ENCODE peak calls at places on chromosomes 1 and 21, in seven cellular contexts. V, Y, S, R, E, F and A are unnamed samples.

GRCh38 chr1:175572932-175573871 is 170.2 kb downstream of the TNR start:
- DNase-seq in F (no peak), S (no peak), E (no peak), V (peak; percentile 42), R (no peak), Y (no peak), A (no peak)

GRCh38 chr1:27656157-27656893 is 15.7 kb downstream of the IFI6 start:
- DNase-seq in R (peak; percentile 50), Y (peak; percentile 58), F (no peak), S (peak; percentile 88), E (no peak), V (no peak), A (peak; percentile 47)

GRCh38 chr1:30915491-30916230 is 7.1 kb upstream of the SDC3 start:
- DNase-seq in R (no peak), F (peak; percentile 37), V (no peak), S (no peak), E (no peak), Y (no peak), A (no peak)

GRCh38 chr1:108878678-108879077 is 1.9 kb downstream of the GPSM2 start:
- DNase-seq in V (no peak), F (no peak), R (no peak), Y (no peak), S (peak; percentile 47), E (no peak), A (no peak)

GRCh38 chr1:157455318-157455717 is 97.0 kb downstream of the FCRL5 start:
- DNase-seq in E (no peak), F (no peak), R (no peak), Y (no peak), S (no peak), V (no peak), A (no peak)

GRCh38 chr1:21871943-21872342 is 59.9 kb downstream of the LDLRAD2 start:
- DNase-seq in Y (peak; percentile 32), E (no peak), V (peak; percentile 14), F (no peak), S (no peak), R (no peak), A (no peak)

GRCh38 chr1:40182956-40183710 is 21.9 kb downstream of the RLF start:
- DNase-seq in V (no peak), R (no peak), F (no peak), S (peak; percentile 51), Y (peak; percentile 48), E (no peak), A (no peak)

GRCh38 chr1:113488576-113489177 is 98.4 kb downstream of the MAGI3 start:
- DNase-seq in E (no peak), Y (no peak), R (no peak), F (no peak), S (no peak), V (no peak), A (no peak)

GRCh38 chr1:103514920-103515503 is 10.5 kb upstream of the RNPC3 start:
- DNase-seq in S (peak; percentile 74), E (no peak), Y (peak; percentile 55), F (no peak), R (no peak), V (no peak), A (no peak)

GRCh38 chr1:234212764-234213406 is 160.4 kb upstream of the COA6 start:
- DNase-seq in F (no peak), R (no peak), S (peak; percentile 25), Y (peak; percentile 15), V (no peak), E (no peak), A (no peak)

GRCh38 chr1:5744911-5745431 is 247.3 kb downstream of the NPHP4 start:
- DNase-seq in F (peak; percentile 18), V (no peak), Y (no peak), R (no peak), E (peak; percentile 25), S (no peak), A (no peak)

GRCh38 chr21:46662367-46662654 is 26.8 kb downstream of the PRMT2 start:
- DNase-seq in F (no peak), V (no peak), E (no peak), Y (no peak), R (no peak), S (no peak), A (no peak)

GRCh38 chr1:7454052-7454815 is 316.9 kb upstream of the VAMP3 start:
- DNase-seq in Y (no peak), F (no peak), R (no peak), V (no peak), E (no peak), S (peak; percentile 10), A (no peak)

GRCh38 chr1:24659993-24660665 is 17.0 kb downstream of the SRRM1 start:
- DNase-seq in Y (no peak), V (no peak), R (no peak), S (no peak), E (no peak), F (no peak), A (no peak)

GRCh38 chr1:203621559-203622130 is 5.0 kb upstream of the ATP2B4 start:
- DNase-seq in S (no peak), R (no peak), Y (no peak), F (no peak), V (no peak), E (no peak), A (no peak)

GRCh38 chr1:28173980-28174297 is 2.6 kb downstream of the PTAFR start:
- DNase-seq in Y (no peak), S (peak; percentile 30), E (no peak), F (no peak), V (no peak), R (no peak), A (no peak)

GRCh38 chr1:36908096-36908495 is 126.2 kb downstream of the GRIK3 start:
- DNase-seq in E (no peak), S (no peak), F (no peak), Y (no peak), R (no peak), V (no peak), A (no peak)

GRCh38 chr1:109112652-109113285 is 1.1 kb upstream of the ELAPOR1 start:
- DNase-seq in S (peak; percentile 85), R (peak; percentile 90), Y (peak; percentile 83), V (peak; percentile 68), E (peak; percentile 94), F (peak; percentile 93), A (peak; percentile 44)

DNA sequence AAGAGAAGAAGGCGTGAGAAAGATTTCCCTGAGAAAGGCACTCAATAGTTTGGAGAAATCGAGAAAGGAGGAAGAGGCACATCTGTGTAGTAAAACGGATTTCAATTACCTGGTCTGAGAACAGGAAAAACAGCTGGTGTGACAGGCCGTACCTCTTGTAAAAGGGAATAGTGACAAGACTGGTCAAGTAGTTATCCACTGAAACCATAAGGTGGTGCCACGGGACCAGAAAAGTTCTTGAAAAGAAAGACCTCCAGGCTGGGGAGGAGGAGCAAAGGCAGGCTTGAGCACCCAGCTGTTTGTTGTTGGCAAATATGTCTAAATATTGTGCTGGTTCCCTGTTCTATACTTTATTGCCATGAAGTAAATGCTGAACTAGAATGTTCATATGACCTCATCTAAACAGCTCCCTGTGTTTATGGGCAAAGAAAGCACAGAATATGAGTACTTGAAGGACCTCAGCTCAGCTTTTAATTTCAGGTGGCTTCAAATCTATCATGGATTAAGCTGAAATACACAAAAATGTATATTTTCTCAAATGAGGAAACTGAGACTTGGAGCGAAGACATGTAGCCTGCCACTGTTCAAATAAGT is 4.0 kb downstream of the HAO2 start:
- DNase-seq in Y (peak; percentile 15), V (no peak), R (no peak), E (no peak), S (peak; percentile 37), F (peak; percentile 60), A (no peak)
- TF ChIP-seq CTCF in Y (peak; percentile 23), V (no peak), R (no peak), E (no peak), S (no peak), F (peak; percentile 50), A (no peak)

GRCh38 chr1:46413596-46413985 is 19.5 kb downstream of the FAAH start:
- DNase-seq in Y (peak; percentile 48), R (no peak), E (no peak), V (no peak), F (no peak), S (no peak), A (no peak)
- H3K4me3 ChIP-seq in Y (no peak overlapping the region), R (no peak overlapping the region), E (no peak overlapping the region), V (no peak overlapping the region), F (no peak overlapping the region), S (no peak overlapping the region), A (no peak overlapping the region)

DNA sequence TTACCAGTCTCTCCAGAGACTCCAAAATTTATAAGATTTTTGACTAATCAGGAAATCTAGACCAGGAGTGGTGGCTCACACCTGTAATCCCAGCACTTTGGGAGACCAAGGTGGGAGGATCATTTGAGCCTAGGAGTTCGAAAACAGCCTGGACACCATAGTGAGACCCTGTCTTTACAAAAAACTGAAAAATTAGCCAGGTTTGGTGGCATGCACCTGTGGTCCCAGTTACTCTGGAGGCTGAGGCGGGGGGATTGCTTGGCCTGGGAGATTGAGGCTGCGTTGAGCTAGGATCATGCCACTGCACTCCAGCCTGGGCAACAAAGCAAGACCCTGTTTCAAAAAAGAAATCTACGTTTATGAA is 10.0 kb downstream of the ATP8B2 start:
- DNase-seq in V (no peak), E (no peak), F (no peak), R (no peak), S (no peak), Y (no peak), A (no peak)
- TF ChIP-seq CTCF in V (no peak), E (no peak), F (no peak), R (no peak), S (no peak), Y (peak; percentile 61), A (no peak)

DNA sequence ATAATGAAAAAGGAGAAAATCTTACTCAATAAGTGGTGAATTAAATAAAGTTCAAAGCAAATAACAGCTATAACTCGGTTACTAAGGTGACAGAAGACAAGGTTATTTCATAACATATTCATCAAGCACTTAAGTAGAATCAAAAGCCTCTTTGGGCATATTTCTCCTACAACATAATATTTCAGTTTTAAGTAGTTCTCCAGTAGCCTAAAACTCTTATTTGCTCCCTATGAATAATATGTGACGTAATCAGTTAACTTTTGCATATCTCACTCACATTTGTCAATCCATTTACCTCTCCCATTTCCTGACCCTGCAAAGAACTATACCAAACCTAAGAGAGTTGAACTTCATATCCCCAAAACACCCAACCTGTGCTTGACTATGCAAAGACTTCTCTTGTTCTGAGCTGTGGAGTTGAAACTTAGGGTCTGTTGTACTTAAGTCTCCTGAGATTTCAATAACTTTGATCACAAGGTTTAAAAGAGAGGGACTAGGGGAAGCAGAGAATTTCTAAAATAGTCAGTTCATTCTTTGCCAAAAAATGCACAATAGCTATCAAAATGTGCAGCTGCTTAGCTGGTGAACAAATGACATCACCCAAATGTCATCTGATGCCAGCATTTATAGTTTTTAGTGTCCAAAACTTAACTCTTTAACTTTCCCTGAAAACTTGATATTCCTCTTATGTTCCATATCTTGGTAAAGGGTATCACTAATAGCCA is 37.2 kb downstream of the TTLL7 start:
- DNase-seq in E (no peak), V (no peak), Y (no peak), S (peak; percentile 18), R (no peak), F (no peak), A (no peak)
- H3K4me3 ChIP-seq in E (no peak overlapping the region), V (no peak overlapping the region), Y (no peak overlapping the region), S (no peak overlapping the region), R (no peak overlapping the region), F (no peak overlapping the region), A (no peak overlapping the region)

GRCh38 chr21:37264808-37265207 is 2.3 kb downstream of the VPS26C start:
- DNase-seq in Y (no peak), E (no peak), R (no peak), F (no peak), V (no peak), S (no peak), A (no peak)
- TF ChIP-seq CTCF in Y (no peak), E (no peak), R (no peak), F (no peak), V (no peak), S (no peak), A (no peak)